ENCODE peak calls at places on chromosome 15, in ten cellular contexts. J is iris pigment epithelial cell; S is left colon; Q is A172; A is T-helper 2 cell; I is amniotic epithelial cell; R is activated CD8-positive, alpha-beta memory T cell treated with anti-CD3 and anti-CD28 coated beads for 48 hours; N is cardiac muscle cell; W is activated T-helper 9 cell treated with anti-CD3 and anti-CD28 coated beads, Interleukin-2, amount 50 U/mL, for 16 hours; C is Panc1. T is an unnamed sample.

GRCh38 chr15:85463273-85463937 is 83.0 kb downstream of the AKAP13 start:
- DNase-seq in J (no peak), S (no peak), Q (no peak), A (no peak), I (no peak), R (no peak), N (no peak), W (no peak), C (no peak), T (no peak)

GRCh38 chr15:40958146-40958545 is 4.9 kb downstream of the CHAC1 start:
- DNase-seq in J (no peak), S (no peak), Q (no peak), A (no peak), I (no peak), R (no peak), N (no peak), W (no peak), C (no peak), T (no peak)

GRCh38 chr15:86634146-86634545 is 554.5 kb downstream of the AGBL1 start:
- DNase-seq in J (no peak), S (no peak), Q (no peak), A (no peak), I (no peak), R (no peak), N (no peak), W (no peak), C (no peak), T (no peak)

GRCh38 chr15:33278816-33279612 is 31.8 kb upstream of the RYR3 start:
- DNase-seq in J (peak; percentile 93), S (no peak), Q (peak; percentile 92), A (no peak), I (peak; percentile 81), R (no peak), N (no peak), W (no peak), C (peak; percentile 57), T (no peak)

GRCh38 chr15:58704155-58704825 is 45.2 kb downstream of the ADAM10 start:
- DNase-seq in J (peak; percentile 53), S (no peak), Q (no peak), A (no peak), I (peak; percentile 67), R (no peak), N (no peak), W (no peak), C (no peak), T (no peak)

GRCh38 chr15:32716960-32717289 is 879 bp upstream of the GREM1 start:
- DNase-seq in J (no peak), S (no peak), Q (no peak), A (no peak), I (no peak), R (no peak), N (no peak), W (no peak), C (no peak), T (no peak)

GRCh38 chr15:89665449-89666146 is 10.3 kb upstream of the KIF7 start:
- DNase-seq in J (peak; percentile 57), S (peak; percentile 76), Q (no peak), A (no peak), I (peak; percentile 47), R (no peak), N (peak; percentile 74), W (no peak), C (no peak), T (no peak)

GRCh38 chr15:84824260-84824690 is 7.1 kb downstream of the ALPK3 start:
- DNase-seq in J (no peak), S (no peak), Q (no peak), A (no peak), I (no peak), R (no peak), N (no peak), W (no peak), C (no peak), T (no peak)

GRCh38 chr15:101121511-101122090 is 130.2 kb downstream of the CHSY1 start:
- DNase-seq in J (peak; percentile 78), S (peak; percentile 64), Q (peak; percentile 25), A (no peak), I (peak; percentile 49), R (no peak), N (peak; percentile 75), W (no peak), C (no peak), T (no peak)

GRCh38 chr15:72179950-72180581 is 17.5 kb downstream of the GRAMD2A start:
- DNase-seq in J (no peak), S (no peak), Q (no peak), A (no peak), I (no peak), R (no peak), N (no peak), W (no peak), C (no peak), T (no peak)

GRCh38 chr15:89492934-89493631 is 3.3 kb downstream of the RHCG start:
- DNase-seq in J (no peak), S (no peak), Q (no peak), A (no peak), I (no peak), R (no peak), N (no peak), W (no peak), C (no peak), T (no peak)

GRCh38 chr15:29270169-29270955 is 740 bp upstream of the NSMCE3 start:
- DNase-seq in J (peak; percentile 36), S (peak; percentile 7), Q (no peak), A (no peak), I (peak; percentile 58), R (no peak), N (no peak), W (no peak), C (no peak), T (peak; percentile 23)

GRCh38 chr15:47514251-47514652 is 203.1 kb upstream of the SEMA6D start:
- DNase-seq in J (peak; percentile 72), S (no peak), Q (no peak), A (no peak), I (peak; percentile 55), R (no peak), N (no peak), W (no peak), C (no peak), T (no peak)

GRCh38 chr15:25969886-25970285 is 106.8 kb upstream of the ATP10A start:
- DNase-seq in J (no peak), S (no peak), Q (no peak), A (no peak), I (no peak), R (no peak), N (no peak), W (no peak), C (no peak), T (no peak)

GRCh38 chr15:41713047-41713446 is 52.8 kb downstream of the MGA start:
- DNase-seq in J (peak; percentile 39), S (peak; percentile 39), Q (no peak), A (no peak), I (no peak), R (no peak), N (no peak), W (no peak), C (no peak), T (no peak)

GRCh38 chr15:90893175-90894090 is 9.1 kb downstream of the FES start:
- DNase-seq in J (no peak), S (no peak), Q (no peak), A (no peak), I (no peak), R (no peak), N (no peak), W (no peak), C (no peak), T (no peak)

GRCh38 chr15:78302579-78302978 is 3.2 kb upstream of the SKIC8 start:
- DNase-seq in J (peak; percentile 89), S (no peak), Q (peak; percentile 88), A (no peak), I (peak; percentile 82), R (no peak), N (no peak), W (no peak), C (no peak), T (no peak)

GRCh38 chr15:77035999-77036471 is 34.9 kb downstream of the TSPAN3 start:
- DNase-seq in J (no peak), S (peak; percentile 8), Q (no peak), A (no peak), I (no peak), R (no peak), N (no peak), W (no peak), C (no peak), T (no peak)

GRCh38 chr15:68384451-68385239 is 47.3 kb downstream of the ITGA11 start:
- DNase-seq in J (peak; percentile 90), S (no peak), Q (peak; percentile 91), A (no peak), I (peak; percentile 98), R (no peak), N (no peak), W (no peak), C (no peak), T (no peak)

GRCh38 chr15:83753872-83754493 is 100.1 kb downstream of the ADAMTSL3 start:
- DNase-seq in J (no peak), S (no peak), Q (no peak), A (no peak), I (no peak), R (no peak), N (no peak), W (no peak), C (no peak), T (no peak)

GRCh38 chr15:71707230-71708051 is 102.9 kb upstream of the NR2E3 start:
- DNase-seq in J (no peak), S (no peak), Q (peak; percentile 78), A (no peak), I (peak; percentile 75), R (no peak), N (no peak), W (no peak), C (no peak), T (no peak)

GRCh38 chr15:95105229-95105628 is 873.9 kb downstream of the MCTP2 start:
- DNase-seq in J (peak; percentile 86), S (no peak), Q (no peak), A (no peak), I (peak; percentile 67), R (no peak), N (no peak), W (no peak), C (no peak), T (no peak)

GRCh38 chr15:65641723-65642475 is 20.2 kb downstream of the SLC24A1 start:
- DNase-seq in J (no peak), S (no peak), Q (no peak), A (no peak), I (no peak), R (no peak), N (no peak), W (no peak), C (no peak), T (no peak)

GRCh38 chr15:25810631-25811077 is 52.5 kb downstream of the ATP10A start:
- DNase-seq in J (no peak), S (no peak), Q (no peak), A (no peak), I (no peak), R (no peak), N (peak; percentile 42), W (no peak), C (no peak), T (peak; percentile 32)

GRCh38 chr15:66573719-66574641 is 8.2 kb upstream of the LCTL start:
- DNase-seq in J (no peak), S (no peak), Q (no peak), A (no peak), I (no peak), R (no peak), N (no peak), W (no peak), C (no peak), T (no peak)

GRCh38 chr15:82851981-82852511 is 42.6 kb downstream of the WHAMM start:
- DNase-seq in J (peak; percentile 50), S (no peak), Q (peak; percentile 74), A (no peak), I (peak; percentile 60), R (no peak), N (no peak), W (no peak), C (no peak), T (no peak)

GRCh38 chr15:80978685-80979084 is 10.9 kb downstream of the MESD start:
- DNase-seq in J (peak; percentile 62), S (no peak), Q (peak; percentile 76), A (no peak), I (peak; percentile 42), R (no peak), N (no peak), W (no peak), C (no peak), T (no peak)

GRCh38 chr15:31255732-31256384 is 70.8 kb upstream of the KLF13 start:
- DNase-seq in J (no peak), S (peak; percentile 53), Q (no peak), A (no peak), I (no peak), R (no peak), N (no peak), W (no peak), C (no peak), T (no peak)